ENCODE peak calls at places on chromosomes 6 and 20, in four cellular contexts. Z is AG09309, Q is tibial artery, D is SK-N-SH. S is an unnamed sample.

GRCh38 chr6:50240986-50241385 is 191.3 kb upstream of the DEFB112 start:
- DNase-seq in Z (no peak), D (no peak), Q (no peak), S (no peak)

GRCh38 chr20:62362590-62362940 is 4.5 kb downstream of the LAMA5 start:
- DNase-seq in D (no peak), Q (no peak), Z (no peak), S (no peak)

GRCh38 chr20:25076201-25076600 is 5.7 kb downstream of the VSX1 start:
- DNase-seq in D (no peak), Z (no peak), Q (no peak), S (no peak)

GRCh38 chr6:37862992-37863391 is 43.5 kb downstream of the ZFAND3 start:
- DNase-seq in Z (peak), D (no peak), Q (no peak), S (no peak)

GRCh38 chr6:11975353-11975977 is 36.6 kb upstream of the HIVEP1 start:
- DNase-seq in Z (no peak), D (no peak), Q (no peak), S (no peak)

GRCh38 chr6:35955521-35955920 is 34.6 kb upstream of the SRPK1 start:
- DNase-seq in D (no peak), Z (no peak), Q (no peak), S (no peak)

GRCh38 chr6:43274916-43275597 is 23.0 kb upstream of the SLC22A7 start:
- DNase-seq in Z (no peak), D (peak), Q (no peak), S (no peak)

GRCh38 chr20:10371467-10371866 is 62.6 kb downstream of the MKKS start:
- DNase-seq in Z (no peak), Q (no peak), D (no peak), S (no peak)

GRCh38 chr6:64505312-64505711 is 869.7 kb downstream of the PHF3 start:
- DNase-seq in Q (no peak), Z (no peak), D (peak), S (no peak)

GRCh38 chr20:12177657-12178293 is 260.1 kb downstream of the BTBD3 start:
- DNase-seq in Z (no peak), Q (no peak), D (no peak), S (no peak)

GRCh38 chr6:73566954-73567591 is 46.2 kb upstream of the EEF1A1 start:
- DNase-seq in Z (no peak), Q (peak), D (no peak), S (peak)

GRCh38 chr6:37134622-37135191 is 35.2 kb upstream of the PIM1 start:
- DNase-seq in D (no peak), Q (peak), Z (peak), S (peak)

GRCh38 chr6:153000243-153000642 is 2.3 kb downstream of the MTRF1L start:
- DNase-seq in Q (no peak), D (no peak), Z (no peak), S (no peak)

GRCh38 chr6:105483492-105483891 is 80.6 kb upstream of the PREP start:
- DNase-seq in Z (no peak), D (no peak), Q (no peak), S (peak)

GRCh38 chr20:50387218-50387995 is 122.8 kb upstream of the PTPN1 start:
- DNase-seq in Q (no peak), Z (no peak), D (no peak), S (no peak)

GRCh38 chr6:21132856-21133610 is 460.5 kb upstream of the SOX4 start:
- DNase-seq in D (peak), Q (no peak), Z (no peak), S (no peak)

GRCh38 chr20:35886537-35886936 is 67.8 kb downstream of the SCAND1 start:
- DNase-seq in Z (no peak), D (peak), Q (no peak), S (no peak)

GRCh38 chr6:44738652-44739141 is 351.2 kb downstream of the CDC5L start:
- DNase-seq in Z (no peak), D (no peak), Q (no peak), S (peak)

GRCh38 chr6:106910999-106911949 is 63.3 kb downstream of the CD24 start:
- DNase-seq in D (no peak), Z (no peak), Q (no peak), S (no peak)

GRCh38 chr20:740162-740561 is 28.1 kb downstream of the SLC52A3 start:
- DNase-seq in D (no peak), Q (no peak), Z (no peak), S (no peak)

GRCh38 chr20:34637245-34638185 is 39.4 kb downstream of the PIGU start:
- DNase-seq in Z (peak), Q (no peak), D (no peak), S (peak)

GRCh38 chr20:53057579-53057978 is 85.4 kb downstream of the TSHZ2 start:
- DNase-seq in Z (no peak), D (no peak), Q (no peak), S (no peak)

GRCh38 chr6:81767163-81768000 is 14.9 kb upstream of the TENT5A start:
- DNase-seq in D (no peak), Q (no peak), Z (peak), S (no peak)

GRCh38 chr6:170080169-170080827 is 210.6 kb downstream of the DLL1 start:
- DNase-seq in D (no peak), Z (no peak), Q (no peak), S (no peak)

GRCh38 chr20:61896058-61896961 is 169.4 kb downstream of the TAF4 start:
- DNase-seq in D (peak), Q (no peak), Z (no peak), S (no peak)

GRCh38 chr6:10449751-10450150 is 34.9 kb upstream of the TFAP2A start:
- DNase-seq in Q (no peak), Z (no peak), D (no peak), S (no peak)

GRCh38 chr6:98832282-98833100 is 1.9 kb upstream of the POU3F2 start:
- DNase-seq in D (peak), Q (peak), Z (no peak), S (peak)

GRCh38 chr20:62516345-62516744 is 40.5 kb upstream of the GATA5 start:
- DNase-seq in Z (no peak), D (no peak), Q (no peak), S (no peak)

GRCh38 chr6:104019075-104019474 is 840.6 kb downstream of the HACE1 start:
- DNase-seq in D (no peak), Q (no peak), Z (no peak), S (no peak)

GRCh38 chr6:156793224-156793623 is 16.0 kb downstream of the ARID1B start:
- DNase-seq in Q (no peak), D (no peak), Z (no peak), S (no peak)

GRCh38 chr6:35562060-35562459 is 49.4 kb upstream of the TULP1 start:
- DNase-seq in Q (peak), Z (no peak), D (no peak), S (no peak)

GRCh38 chr6:148112851-148113319 is 229.8 kb upstream of the SASH1 start:
- DNase-seq in Z (no peak), Q (no peak), D (no peak), S (no peak)

GRCh38 chr6:15378864-15379263 is 133.0 kb downstream of the JARID2 start:
- DNase-seq in Q (no peak), Z (no peak), D (peak), S (no peak)

DNA sequence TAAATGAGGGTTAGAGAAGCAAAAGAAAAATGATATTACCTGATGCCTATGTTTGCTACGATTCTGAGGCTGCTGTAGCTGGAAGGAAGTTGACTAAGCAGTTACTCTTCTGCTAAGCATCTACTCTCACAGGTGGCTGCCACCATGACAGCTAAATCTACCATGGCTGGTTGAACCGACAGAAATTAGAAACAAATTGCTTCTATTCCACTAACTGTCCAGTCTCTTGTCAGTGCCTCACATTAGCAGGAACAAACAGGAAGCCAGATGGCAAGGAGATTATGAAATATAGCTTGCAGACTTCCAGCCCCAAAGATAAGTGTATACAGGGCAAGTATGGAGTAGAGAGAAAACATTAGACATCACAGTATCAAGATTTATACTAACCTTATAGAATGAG is 59.4 kb upstream of the TMEM200A start:
- DNase-seq in D (no peak), Q (no peak), Z (no peak), S (no peak)
- H3K4me3 ChIP-seq in D (no peak), Q (no peak), Z (no peak), S (no peak)

GRCh38 chr6:32167761-32168262 is 3.4 kb downstream of the EGFL8 start:
- DNase-seq in Q (no peak), D (no peak), Z (no peak), S (no peak)
- H3K4me3 ChIP-seq in Q (no peak), D (no peak), Z (no peak), S (no peak)

DNA sequence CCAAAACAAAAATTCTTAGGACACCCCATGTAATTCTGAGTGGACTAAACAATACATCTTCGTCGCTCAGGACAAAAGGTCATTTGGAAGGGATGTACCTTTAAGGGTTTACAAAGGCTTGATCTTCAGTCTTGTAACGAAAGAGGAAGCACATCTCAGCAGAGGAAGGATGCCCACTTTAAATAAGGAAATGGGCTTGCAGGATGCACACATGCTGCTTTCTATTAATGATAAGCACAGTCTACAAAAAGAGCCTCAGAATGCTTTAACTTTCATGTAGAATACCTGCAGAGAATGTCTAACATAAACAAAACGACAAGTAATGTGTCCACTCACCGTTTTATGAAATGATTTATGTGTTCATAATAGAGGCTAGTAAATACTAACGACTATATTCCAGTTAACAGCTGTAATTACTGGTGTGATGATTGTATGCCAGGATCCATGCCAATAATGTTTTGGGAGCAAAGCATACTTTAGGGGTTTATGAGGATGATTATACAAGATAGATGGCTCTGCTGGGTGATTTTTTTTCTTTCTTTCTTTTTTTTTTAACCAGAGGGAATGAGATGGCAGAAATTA is 216.9 kb downstream of the GMDS start:
- DNase-seq in Z (no peak), D (no peak), Q (no peak), S (no peak)
- H3K4me3 ChIP-seq in Z (no peak), D (no peak), Q (no peak), S (no peak)

DNA sequence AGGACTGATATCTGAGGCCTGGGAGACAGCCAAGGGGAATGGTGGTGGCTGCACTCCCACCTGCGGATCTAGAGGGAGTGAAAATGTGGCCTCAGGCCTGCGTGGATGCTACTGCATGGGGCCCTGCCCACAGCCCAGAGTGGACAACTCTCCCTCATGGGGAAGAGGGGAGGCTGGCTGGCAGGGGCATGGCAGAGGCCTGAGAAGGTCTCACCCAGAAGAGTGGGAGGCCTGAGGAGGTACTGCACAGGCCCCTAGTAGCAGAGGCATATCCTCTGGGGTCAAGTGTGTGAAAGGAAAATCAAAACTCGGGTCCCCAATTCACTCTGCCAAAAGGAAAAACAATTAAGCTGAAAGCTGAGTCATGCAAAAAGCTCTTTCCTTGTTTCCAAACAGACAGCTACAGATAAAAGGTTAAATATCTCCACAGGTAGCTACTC is 158.2 kb downstream of the AKAP7 start:
- DNase-seq in D (no peak), Q (no peak), Z (no peak), S (no peak)
- H3K4me3 ChIP-seq in D (no peak), Q (no peak), Z (no peak), S (no peak)

DNA sequence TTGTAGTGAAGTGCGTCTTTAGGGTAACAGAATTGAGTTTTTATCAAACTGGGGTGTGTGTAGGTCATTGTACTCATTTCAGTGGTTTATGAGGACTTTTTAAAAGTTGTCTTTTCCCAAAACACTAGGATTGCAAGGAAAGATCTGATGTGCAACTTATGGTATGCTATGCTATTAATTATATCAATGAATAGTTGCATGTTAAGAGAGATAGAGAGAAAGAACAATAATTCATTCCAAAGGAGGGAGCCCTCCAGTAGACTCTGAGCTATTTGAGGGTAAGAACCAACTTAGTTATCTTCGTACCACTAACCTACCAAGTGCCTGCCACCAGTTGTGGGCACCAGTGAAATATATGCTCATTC is 117.1 kb downstream of the RNF144B start:
- DNase-seq in Q (no peak), D (no peak), Z (no peak), S (no peak)
- H3K4me3 ChIP-seq in Q (no peak), D (no peak), Z (no peak), S (no peak)

DNA sequence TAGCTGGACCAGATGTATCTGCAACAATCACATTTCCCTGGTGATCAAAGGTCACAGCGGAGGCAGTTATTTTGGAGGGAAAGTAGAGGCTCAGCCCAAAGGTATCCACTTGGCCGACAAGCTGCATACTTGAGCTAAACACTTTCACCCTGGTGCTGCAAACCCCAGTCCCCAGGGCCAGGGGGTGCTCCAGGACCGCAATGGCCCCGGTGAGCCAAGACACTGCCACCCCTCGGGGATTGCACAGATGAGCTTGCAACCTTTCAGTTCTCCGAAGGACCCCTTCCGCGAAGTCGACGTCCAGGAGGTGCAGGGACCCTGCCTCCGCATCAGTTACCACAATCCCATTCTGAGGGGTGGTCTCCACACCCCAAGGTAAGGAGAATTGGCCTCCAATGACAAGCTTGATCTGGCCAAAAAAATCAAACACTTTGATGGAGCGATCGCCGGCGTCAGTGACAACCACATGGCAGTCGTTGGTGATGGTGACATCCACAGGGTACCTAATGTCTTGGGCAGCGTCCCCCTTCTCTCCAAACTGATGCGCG is 823 bp downstream of the NHLRC1 start:
- DNase-seq in D (no peak), Q (no peak), Z (no peak), S (no peak)
- H3K4me3 ChIP-seq in D (no peak), Q (peak), Z (peak), S (peak)

GRCh38 chr6:160293844-160294243 is 35.2 kb upstream of the SLC22A2 start:
- DNase-seq in Z (no peak), Q (peak), D (no peak), S (peak)
- H3K4me3 ChIP-seq in Z (no peak), Q (no peak), D (no peak), S (no peak)

GRCh38 chr6:32109114-32109764 is at the start of gene TNXB:
- DNase-seq in D (peak), Q (peak), Z (no peak), S (no peak)
- H3K4me3 ChIP-seq in D (no peak), Q (peak), Z (no peak), S (no peak)

DNA sequence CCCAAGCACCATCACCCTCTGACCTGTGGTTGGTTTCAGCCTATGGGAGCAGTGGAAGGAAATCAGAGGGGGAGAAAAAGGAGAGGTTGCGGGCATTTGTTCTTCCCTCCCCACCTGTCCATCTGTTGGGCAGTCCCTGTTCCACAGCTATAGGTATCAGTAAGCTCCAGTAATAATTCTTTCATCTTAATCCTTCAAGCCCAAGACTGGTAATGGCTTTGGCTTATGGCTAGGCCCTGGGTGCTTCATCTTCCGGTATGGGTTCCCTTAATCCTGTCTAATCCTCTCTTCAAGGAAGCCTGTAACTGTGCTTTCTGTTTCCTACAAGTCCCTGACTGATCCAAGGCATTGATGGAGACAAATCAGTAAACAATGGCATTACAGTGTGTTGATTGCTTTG is 42.2 kb upstream of the STK35 start:
- DNase-seq in Q (no peak), D (no peak), Z (no peak), S (no peak)
- H3K4me3 ChIP-seq in Q (no peak), D (no peak), Z (no peak), S (no peak)